ENCODE peak calls at places on chromosomes 2 and 18, in nine cellular contexts. T is tibial nerve, M is upper lobe of left lung, V is A549, W is ovary, L is stomach, E is K562, X is SK-N-SH, O is HepG2. N is an unnamed sample.
A peak's percentile ranks its signal among the peaks of the same experiment; 100 is the strongest.

GRCh38 chr2:178110681-178111080 is 1.6 kb upstream of the RBM45 start:
- DNase-seq in V (no peak), M (no peak), X (no peak), W (no peak), E (no peak), T (no peak), L (no peak), O (no peak), N (no peak)

GRCh38 chr2:227536445-227536844 is 62.2 kb upstream of the SCYGR2 start:
- DNase-seq in T (no peak), O (peak; percentile 3), E (no peak), M (no peak), V (no peak), L (no peak), W (no peak), X (peak; percentile 25), N (no peak)

GRCh38 chr18:8084160-8084559 is 517.0 kb downstream of the PTPRM start:
- DNase-seq in E (peak; percentile 39), M (no peak), V (peak; percentile 15), W (no peak), L (no peak), X (peak; percentile 38), O (peak; percentile 28), T (no peak), N (no peak)

GRCh38 chr2:119469131-119469530 is 37.5 kb downstream of the TMEM37 start:
- DNase-seq in O (no peak), L (no peak), E (no peak), T (no peak), V (no peak), W (no peak), M (no peak), X (no peak), N (peak; percentile 16)

GRCh38 chr2:238158018-238158806 is 558 bp upstream of the ERFE start:
- DNase-seq in X (no peak), V (no peak), L (no peak), T (no peak), M (peak; percentile 69), E (no peak), O (no peak), W (no peak), N (no peak)

GRCh38 chr2:157932480-157933205 is 56.5 kb upstream of the ACVR1 start:
- DNase-seq in V (no peak), E (no peak), L (no peak), X (no peak), W (no peak), M (no peak), O (peak; percentile 21), T (no peak), N (no peak)

GRCh38 chr2:74532222-74532621 is 2.5 kb downstream of the HTRA2 start:
- DNase-seq in L (no peak), T (no peak), V (peak; percentile 55), X (no peak), E (no peak), M (no peak), W (no peak), O (peak; percentile 68), N (no peak)

GRCh38 chr2:174066871-174067270 is 101.7 kb upstream of the SP3 start:
- DNase-seq in X (no peak), T (no peak), E (no peak), W (no peak), O (no peak), M (no peak), L (no peak), V (no peak), N (no peak)

DNA sequence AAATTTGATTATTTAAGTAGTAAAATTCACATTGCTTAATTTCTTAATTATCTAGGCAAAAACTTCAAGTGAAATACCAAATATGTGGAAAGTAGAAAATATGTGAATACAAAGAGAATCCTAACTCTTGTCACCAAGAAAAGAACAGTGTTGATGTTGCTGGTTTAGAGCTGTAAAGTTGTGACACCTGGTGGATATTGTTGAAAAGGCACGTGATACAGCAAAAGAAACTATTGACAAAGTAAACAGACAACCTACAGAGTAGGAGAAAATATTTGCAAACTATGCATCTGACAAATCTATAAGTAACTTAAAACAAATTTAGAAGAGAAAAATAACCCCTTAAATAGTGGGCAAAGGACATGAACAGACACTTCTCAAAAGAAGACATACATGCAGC is 25.6 kb upstream of the ZC3H15 start:
- DNase-seq in E (no peak), M (no peak), L (no peak), W (no peak), V (no peak), O (peak; percentile 68), X (peak; percentile 16), T (no peak), N (no peak)
- TF ChIP-seq CTCF in E (peak; percentile 44), M (no peak), L (peak; percentile 17), W (no peak), V (peak; percentile 39), O (peak; percentile 74), X (peak; percentile 61), T (no peak), N (no peak)

GRCh38 chr18:56283346-56283745 is 355.0 kb downstream of the TXNL1 start:
- DNase-seq in T (no peak), V (no peak), E (no peak), O (no peak), W (no peak), M (no peak), X (no peak), L (no peak), N (no peak)

GRCh38 chr18:56285387-56286055 is 352.9 kb downstream of the TXNL1 start:
- DNase-seq in E (no peak), X (no peak), T (no peak), M (no peak), W (no peak), O (no peak), V (no peak), L (no peak), N (no peak)

GRCh38 chr18:56289381-56289780 is 349.0 kb downstream of the TXNL1 start:
- DNase-seq in X (no peak), O (no peak), L (no peak), E (no peak), T (no peak), V (no peak), W (no peak), M (no peak), N (no peak)

GRCh38 chr18:56284319-56284718 is 354.1 kb downstream of the TXNL1 start:
- DNase-seq in W (no peak), O (no peak), X (no peak), M (no peak), T (no peak), L (no peak), E (no peak), V (no peak), N (no peak)

DNA sequence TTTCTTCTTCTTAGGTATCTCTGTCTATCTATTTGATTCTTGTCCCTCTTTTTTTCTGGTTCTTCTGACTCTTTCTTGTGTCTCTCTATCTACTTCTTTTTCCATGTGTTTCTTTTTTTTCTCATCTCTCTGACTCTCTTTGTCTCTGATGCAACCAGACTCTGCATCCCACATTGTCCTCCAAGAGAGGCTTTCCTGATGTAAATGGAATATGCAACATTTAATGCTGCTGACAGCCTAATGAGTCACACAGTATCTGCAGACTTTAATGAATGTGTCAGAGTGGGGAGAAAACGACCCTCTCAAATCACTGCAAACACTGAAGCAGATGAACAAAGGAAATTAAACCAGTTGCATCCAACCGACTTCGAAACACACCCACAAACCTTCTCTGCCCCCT is 351.6 kb downstream of the TXNL1 start:
- DNase-seq in T (no peak), X (no peak), W (no peak), L (no peak), V (no peak), E (no peak), M (no peak), O (no peak), N (no peak)
- TF ChIP-seq EP300 in T (no peak), X (no peak), W (no peak), L (no peak), V (no peak), E (no peak), M (no peak), O (no peak), N (no peak)

GRCh38 chr2:111940333-111940902 is 42.0 kb downstream of the MERTK start:
- DNase-seq in T (no peak), O (no peak), W (no peak), E (no peak), M (no peak), V (no peak), L (no peak), X (no peak), N (no peak)

GRCh38 chr2:111944536-111945210 is 46.3 kb downstream of the MERTK start:
- DNase-seq in M (no peak), O (peak; percentile 92), V (no peak), T (no peak), X (no peak), W (no peak), E (no peak), L (no peak), N (no peak)

GRCh38 chr2:111938392-111938791 is 40.0 kb downstream of the MERTK start:
- DNase-seq in T (no peak), W (no peak), X (no peak), M (no peak), O (no peak), E (no peak), L (no peak), V (no peak), N (no peak)

GRCh38 chr2:111945444-111946293 is 47.3 kb downstream of the MERTK start:
- DNase-seq in L (no peak), O (peak; percentile 37), W (peak; percentile 61), X (no peak), V (no peak), M (no peak), T (no peak), E (no peak), N (no peak)

DNA sequence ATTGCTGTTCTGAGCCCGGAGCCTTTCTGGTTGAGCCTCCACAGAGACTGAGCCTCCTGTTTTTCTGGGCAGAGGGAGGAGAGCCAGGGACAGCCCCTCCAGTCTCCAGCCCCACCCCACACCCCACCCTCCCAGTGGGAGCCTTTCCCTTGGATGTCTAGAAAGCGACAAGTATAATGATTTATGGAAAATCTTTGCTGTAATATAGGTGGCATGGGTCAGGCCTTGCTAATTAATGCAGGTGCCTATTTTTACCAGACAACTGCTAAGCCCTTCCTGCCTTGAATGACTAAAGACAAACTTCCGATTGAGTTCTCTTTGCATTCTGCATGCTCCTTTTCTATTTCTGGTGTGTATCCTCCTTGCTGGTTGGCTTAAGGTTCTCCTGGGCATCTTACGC is 43.1 kb downstream of the MERTK start:
- DNase-seq in T (no peak), W (no peak), X (no peak), O (no peak), M (no peak), L (no peak), E (no peak), V (no peak), N (no peak)
- H3K27ac ChIP-seq in T (no peak overlapping the region), W (no peak overlapping the region), X (no peak overlapping the region), O (no peak overlapping the region), M (no peak overlapping the region), L (no peak overlapping the region), E (no peak overlapping the region), V (no peak overlapping the region), N (no peak overlapping the region)

DNA sequence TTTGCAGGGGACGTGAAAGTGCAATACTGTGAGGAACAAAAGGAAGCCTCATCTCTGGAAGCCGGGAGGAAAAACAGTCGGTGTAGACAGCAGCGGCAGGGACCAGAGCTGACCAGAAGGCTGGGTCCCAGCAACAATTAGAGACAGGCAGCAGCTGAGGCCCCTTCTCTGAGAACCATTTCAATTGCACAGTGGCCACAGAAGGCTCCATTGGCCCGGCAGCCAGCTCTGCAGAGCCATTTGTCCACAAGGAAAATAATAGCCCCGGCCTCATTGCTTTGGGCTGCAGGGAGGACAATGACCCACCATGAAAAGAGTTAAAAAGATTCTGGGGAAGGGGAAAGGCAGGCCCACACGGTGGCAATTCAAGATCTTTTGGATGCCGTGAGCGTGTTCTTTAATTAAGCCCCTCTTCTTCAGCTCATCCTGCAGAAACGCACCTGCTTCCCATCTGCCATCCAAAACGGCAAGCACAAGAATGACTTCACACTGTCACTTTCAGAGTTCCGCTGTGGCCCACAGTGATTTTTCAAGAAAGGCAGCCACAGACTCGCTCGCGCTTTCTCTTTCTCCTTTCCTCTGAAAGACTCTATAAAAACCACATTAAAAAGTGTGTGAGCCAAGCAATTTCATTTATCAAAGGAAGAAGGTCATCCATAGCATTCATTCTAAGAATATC is 293.5 kb downstream of the SOX11 start:
- DNase-seq in T (no peak), V (no peak), M (no peak), X (no peak), O (no peak), E (no peak), W (no peak), L (no peak), N (no peak)
- TF ChIP-seq CTCF in T (no peak), V (no peak), M (no peak), X (no peak), O (no peak), E (no peak), W (no peak), L (no peak), N (no peak)

N was measured in suprapubic skin.